ENCODE peak calls at places on chromosome 10, in eight cellular contexts. W is endothelial cell of umbilical vein, S is GM12878, B is HepG2, V is transverse colon, U is Panc1, C is SK-N-SH, O is sigmoid colon. N is an unnamed sample.

GRCh38 chr10:61028861-61029361 is 84.9 kb upstream of the RHOBTB1 start:
- DNase-seq in W (no peak), S (no peak), B (peak), V (no peak), U (no peak), C (no peak), O (no peak), N (no peak)

GRCh38 chr10:70512149-70512611 is 33.6 kb downstream of the PALD1 start:
- DNase-seq in W (no peak), S (no peak), B (no peak), V (no peak), U (no peak), C (peak), O (no peak), N (no peak)

GRCh38 chr10:32943854-32944661 is 14.0 kb downstream of the ITGB1 start:
- DNase-seq in W (no peak), S (no peak), B (peak), V (peak), U (no peak), C (no peak), O (peak), N (peak)

GRCh38 chr10:93962973-93963372 is 30.8 kb upstream of the PLCE1 start:
- DNase-seq in W (no peak), S (no peak), B (no peak), V (no peak), U (no peak), C (no peak), O (no peak), N (no peak)

GRCh38 chr10:33421789-33422188 is 87.3 kb upstream of the NRP1 start:
- DNase-seq in W (peak), S (no peak), B (no peak), V (no peak), U (no peak), C (no peak), O (peak), N (no peak)

GRCh38 chr10:35074266-35074665 is 15.9 kb downstream of the CUL2 start:
- DNase-seq in W (no peak), S (no peak), B (no peak), V (no peak), U (no peak), C (no peak), O (no peak), N (no peak)

GRCh38 chr10:26696786-26697162 is 727 bp upstream of the PDSS1 start:
- DNase-seq in W (peak), S (peak), B (no peak), V (no peak), U (no peak), C (no peak), O (no peak), N (no peak)

GRCh38 chr10:18719811-18720210 is 60.6 kb downstream of the ARL5B start:
- DNase-seq in W (no peak), S (no peak), B (no peak), V (no peak), U (no peak), C (no peak), O (no peak), N (no peak)

GRCh38 chr10:80471009-80471408 is 16.9 kb downstream of the TSPAN14 start:
- DNase-seq in W (no peak), S (no peak), B (no peak), V (no peak), U (no peak), C (no peak), O (no peak), N (no peak)

GRCh38 chr10:97633921-97634320 is 621 bp upstream of the MORN4 start:
- DNase-seq in W (no peak), S (no peak), B (peak), V (peak), U (no peak), C (no peak), O (no peak), N (peak)

GRCh38 chr10:122768033-122768745 is 68.5 kb upstream of the C10orf120 start:
- DNase-seq in W (no peak), S (no peak), B (no peak), V (no peak), U (no peak), C (no peak), O (no peak), N (no peak)

DNA sequence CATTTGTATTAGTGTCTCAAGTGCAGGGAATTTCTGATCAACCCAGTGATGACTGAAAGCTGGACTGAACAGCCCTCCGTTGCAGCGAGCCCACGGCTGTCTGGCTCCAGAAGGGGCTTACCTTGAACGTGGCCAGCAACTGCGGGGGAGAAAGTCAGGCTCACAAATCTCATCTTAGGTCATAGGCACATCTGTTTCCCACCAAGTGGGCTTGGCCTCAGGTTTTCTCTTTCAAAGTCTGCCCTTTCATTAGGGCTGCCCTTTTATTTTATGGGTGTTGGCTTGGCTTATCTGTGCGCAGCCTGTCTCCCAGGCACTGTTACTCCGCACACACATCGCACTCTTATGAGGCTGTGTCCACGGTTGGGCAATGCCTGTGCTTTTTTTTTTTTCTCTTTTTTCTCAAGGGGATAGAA is 178.0 kb downstream of the JCAD start:
- DNase-seq in W (no peak), S (no peak), B (no peak), V (no peak), U (no peak), C (no peak), O (peak), N (no peak)
- TF ChIP-seq POLR2AphosphoS5 in W (no peak), S (no peak), B (no peak), V (no peak), U (no peak), C (no peak), O (peak), N (no peak)

DNA sequence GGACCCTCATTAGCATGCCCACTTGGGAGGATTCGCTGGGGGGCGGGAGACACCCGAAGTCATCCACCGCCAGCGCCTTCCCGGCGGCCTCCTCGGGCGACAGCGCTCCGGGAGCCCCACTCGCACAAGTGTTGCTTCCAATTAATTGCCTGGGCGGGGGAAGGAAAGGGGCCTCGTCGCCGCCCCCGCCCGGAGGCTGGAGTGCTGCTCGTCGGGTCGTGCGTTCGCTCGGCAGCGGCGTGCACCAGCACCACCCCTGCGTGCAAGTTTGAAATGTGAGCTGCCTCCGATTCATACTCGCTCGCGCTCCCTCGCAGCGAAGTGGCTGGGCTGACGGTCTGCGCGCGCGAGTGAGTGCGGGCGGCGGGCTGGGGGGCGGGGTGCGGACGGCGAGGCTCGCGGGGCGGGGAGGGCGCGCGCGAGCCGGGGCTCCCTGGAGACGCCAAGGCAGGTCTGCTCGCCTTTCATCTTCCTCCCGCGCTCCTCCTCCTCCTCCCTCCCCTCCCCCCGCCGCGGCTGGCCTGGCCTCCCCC is 104.6 kb upstream of the PPIF start:
- DNase-seq in W (peak), S (no peak), B (no peak), V (peak), U (no peak), C (peak), O (peak), N (peak)
- TF ChIP-seq POLR2AphosphoS5 in W (no peak), S (peak), B (no peak), V (peak), U (no peak), C (peak), O (peak), N (no peak)

GRCh38 chr10:17687117-17687831 is 43.3 kb downstream of the STAM start:
- DNase-seq in W (no peak), S (no peak), B (no peak), V (no peak), U (no peak), C (no peak), O (no peak), N (no peak)

GRCh38 chr10:17683541-17683940 is 39.6 kb downstream of the STAM start:
- DNase-seq in W (no peak), S (no peak), B (no peak), V (no peak), U (no peak), C (no peak), O (no peak), N (no peak)

GRCh38 chr10:17685227-17685840 is 41.4 kb downstream of the STAM start:
- DNase-seq in W (no peak), S (peak), B (no peak), V (no peak), U (no peak), C (no peak), O (no peak), N (no peak)

GRCh38 chr10:17684537-17684936 is 40.6 kb downstream of the STAM start:
- DNase-seq in W (no peak), S (no peak), B (no peak), V (no peak), U (no peak), C (no peak), O (no peak), N (no peak)

DNA sequence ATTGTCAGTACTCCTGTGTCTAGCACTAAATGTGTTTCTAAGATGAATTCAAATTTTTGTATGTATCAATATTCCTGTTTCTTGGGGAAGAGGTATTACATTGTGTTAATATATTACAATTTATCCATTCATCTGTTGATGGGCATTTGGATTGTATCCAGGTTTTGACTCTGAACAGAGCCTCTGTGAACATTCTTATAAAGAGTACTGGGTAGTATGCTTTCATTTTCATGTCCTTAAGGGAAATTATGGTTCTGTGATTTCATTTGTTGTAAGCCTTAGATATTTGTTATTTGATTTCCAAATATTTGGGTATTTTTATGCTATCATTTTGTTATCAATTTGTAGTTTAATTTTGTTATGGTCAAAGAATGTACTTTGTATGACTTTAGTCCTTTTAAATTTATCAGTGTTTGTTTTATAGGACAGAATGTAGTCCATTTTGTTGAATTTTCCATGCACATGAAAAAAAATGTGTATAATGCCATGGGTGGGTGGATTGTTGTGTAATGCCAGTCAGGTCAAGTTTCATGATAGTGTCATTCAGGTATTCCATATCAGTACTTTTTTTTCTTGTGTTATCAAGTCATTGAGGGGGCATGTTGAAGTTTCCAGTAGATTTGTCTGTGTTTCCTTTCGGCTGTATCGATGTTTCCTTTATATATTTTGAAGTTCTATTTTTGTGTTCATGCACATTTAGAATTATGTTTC is 38.4 kb downstream of the STAM start:
- DNase-seq in W (peak), S (no peak), B (no peak), V (no peak), U (no peak), C (no peak), O (no peak), N (no peak)
- TF ChIP-seq POLR2AphosphoS5 in W (no peak), S (no peak), B (no peak), V (no peak), U (no peak), C (no peak), O (no peak), N (no peak)

DNA sequence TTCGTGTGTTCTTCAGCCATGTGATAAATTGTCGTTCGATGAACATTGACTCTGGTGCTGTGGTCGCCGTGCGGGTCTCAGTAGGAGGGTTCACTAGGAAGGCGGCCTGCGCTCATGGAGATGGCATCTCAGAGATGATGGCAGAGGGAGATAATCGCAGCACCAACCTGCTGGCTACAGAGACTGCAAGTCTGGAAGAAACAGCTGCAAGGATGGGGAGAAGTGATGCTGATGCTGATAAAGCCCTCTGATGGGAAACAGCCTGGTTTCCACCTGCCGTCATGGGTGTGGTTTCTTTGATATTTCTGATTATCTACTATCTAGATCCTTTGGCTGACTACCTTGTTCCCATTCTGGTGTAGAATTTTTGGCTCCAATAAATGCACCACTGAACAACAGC is 130.5 kb upstream of the ANKRD30A start:
- DNase-seq in W (no peak), S (no peak), B (no peak), V (no peak), U (no peak), C (no peak), O (no peak), N (no peak)
- TF ChIP-seq POLR2AphosphoS5 in W (no peak), S (no peak), B (no peak), V (no peak), U (no peak), C (no peak), O (no peak), N (no peak)

N was measured in GM23338.